ENCODE peak calls at places on chromosomes 7 and 10, in seven cellular contexts. O is neural progenitor cell, L is lung, H is heart left ventricle, Q is breast epithelium, N is MM.1S, Z is fibroblast of mammary gland. W is an unnamed sample.

GRCh38 chr7:112065758-112066157 is 140.4 kb downstream of the DOCK4 start:
- DNase-seq in O (no peak), L (no peak), H (no peak), Q (no peak), N (no peak), Z (no peak), W (no peak)

GRCh38 chr7:155206286-155207020 is 91.2 kb upstream of the INSIG1 start:
- DNase-seq in O (no peak), L (peak; percentile 70), H (peak; percentile 86), Q (no peak), N (peak; percentile 52), Z (peak; percentile 97), W (peak; percentile 94)

GRCh38 chr7:85185355-85186082 is 1.3 kb downstream of the SEMA3D start:
- DNase-seq in O (peak; percentile 78), L (peak; percentile 36), H (peak; percentile 51), Q (peak; percentile 37), N (no peak), Z (peak; percentile 61), W (peak; percentile 82)

GRCh38 chr10:9621216-9621615 is 1396.5 kb upstream of the CELF2 start:
- DNase-seq in O (no peak), L (no peak), H (no peak), Q (no peak), N (no peak), Z (no peak), W (no peak)

GRCh38 chr7:21011153-21011552 is 224.5 kb upstream of the SP8 start:
- DNase-seq in O (no peak), L (no peak), H (no peak), Q (peak; percentile 77), N (no peak), Z (no peak), W (no peak)

GRCh38 chr10:30821269-30821993 is 191.9 kb upstream of the LYZL2 start:
- DNase-seq in O (no peak), L (no peak), H (no peak), Q (no peak), N (no peak), Z (no peak), W (peak; percentile 32)

GRCh38 chr7:8490391-8490790 is 57.0 kb downstream of the NXPH1 start:
- DNase-seq in O (no peak), L (no peak), H (no peak), Q (no peak), N (no peak), Z (no peak), W (no peak)

GRCh38 chr10:60148266-60148840 is 241.3 kb downstream of the ANK3 start:
- DNase-seq in O (no peak), L (no peak), H (no peak), Q (no peak), N (no peak), Z (peak; percentile 92), W (peak; percentile 91)

GRCh38 chr7:90625562-90625961 is 29.4 kb downstream of the CDK14 start:
- DNase-seq in O (peak; percentile 80), L (peak; percentile 35), H (peak; percentile 43), Q (peak; percentile 23), N (no peak), Z (peak; percentile 46), W (peak; percentile 86)

GRCh38 chr7:120684463-120684862 is 173.5 kb downstream of the TSPAN12 start:
- DNase-seq in O (peak; percentile 21), L (no peak), H (no peak), Q (no peak), N (no peak), Z (no peak), W (no peak)

GRCh38 chr10:5252177-5253037 is 55.8 kb downstream of the AKR1C4 start:
- DNase-seq in O (peak; percentile 5), L (no peak), H (no peak), Q (no peak), N (no peak), Z (peak; percentile 28), W (peak; percentile 17)

DNA sequence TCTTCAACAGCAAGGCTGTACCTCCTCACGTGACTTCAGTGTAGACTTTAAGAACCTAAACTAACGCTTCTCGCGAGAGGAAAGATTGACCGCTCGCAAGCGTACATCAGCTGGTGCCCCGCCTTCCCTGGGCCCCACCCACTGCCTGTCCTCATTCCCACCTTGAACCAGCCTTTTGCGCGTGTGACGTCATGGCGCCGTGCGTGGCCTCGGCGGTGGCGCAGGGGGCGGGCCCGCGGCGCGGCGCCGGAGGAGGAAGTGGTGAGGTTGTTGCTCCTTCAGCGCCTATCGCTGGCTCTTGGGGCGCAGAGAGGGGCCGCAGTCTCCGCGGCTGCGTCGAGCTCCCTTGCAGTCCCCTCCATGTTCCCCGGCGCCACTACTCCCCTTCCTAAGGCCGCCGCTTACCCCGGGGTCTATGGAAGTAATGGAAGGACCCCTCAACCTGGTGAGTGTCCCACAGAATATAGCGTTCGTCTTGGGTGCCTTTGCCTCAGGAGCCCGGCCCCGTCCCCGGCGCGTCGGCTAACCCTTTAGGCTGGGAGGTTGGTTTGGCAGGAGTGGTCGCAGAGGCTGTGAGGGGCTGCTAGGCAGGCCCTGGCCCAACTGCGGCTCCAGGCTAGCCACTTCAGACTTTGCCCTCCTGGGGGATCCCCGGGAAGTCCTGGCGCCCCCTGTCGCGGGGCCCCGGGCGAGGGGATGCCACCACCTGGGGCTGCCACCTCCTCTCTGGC is at the start of gene NRBF2:
- DNase-seq in O (peak; percentile 94), L (peak; percentile 97), H (peak; percentile 98), Q (peak; percentile 98), N (peak; percentile 99), Z (peak; percentile 99), W (peak; percentile 99)
- TF ChIP-seq CTCF in O (peak; percentile 27), L (no peak), H (peak; percentile 35), Q (no peak), N (peak; percentile 32), Z (peak; percentile 1), W (peak; percentile 21)

GRCh38 chr7:33714208-33714607 is 191.1 kb upstream of the BMPER start:
- DNase-seq in O (no peak), L (no peak), H (no peak), Q (no peak), N (no peak), Z (no peak), W (no peak)

GRCh38 chr7:33720870-33721269 is 184.5 kb upstream of the BMPER start:
- DNase-seq in O (no peak), L (no peak), H (no peak), Q (no peak), N (no peak), Z (no peak), W (no peak)

GRCh38 chr7:33720139-33720538 is 185.2 kb upstream of the BMPER start:
- DNase-seq in O (no peak), L (no peak), H (no peak), Q (no peak), N (no peak), Z (no peak), W (no peak)

GRCh38 chr7:33719059-33719581 is 186.2 kb upstream of the BMPER start:
- DNase-seq in O (no peak), L (no peak), H (peak; percentile 63), Q (no peak), N (no peak), Z (peak; percentile 72), W (peak; percentile 86)

DNA sequence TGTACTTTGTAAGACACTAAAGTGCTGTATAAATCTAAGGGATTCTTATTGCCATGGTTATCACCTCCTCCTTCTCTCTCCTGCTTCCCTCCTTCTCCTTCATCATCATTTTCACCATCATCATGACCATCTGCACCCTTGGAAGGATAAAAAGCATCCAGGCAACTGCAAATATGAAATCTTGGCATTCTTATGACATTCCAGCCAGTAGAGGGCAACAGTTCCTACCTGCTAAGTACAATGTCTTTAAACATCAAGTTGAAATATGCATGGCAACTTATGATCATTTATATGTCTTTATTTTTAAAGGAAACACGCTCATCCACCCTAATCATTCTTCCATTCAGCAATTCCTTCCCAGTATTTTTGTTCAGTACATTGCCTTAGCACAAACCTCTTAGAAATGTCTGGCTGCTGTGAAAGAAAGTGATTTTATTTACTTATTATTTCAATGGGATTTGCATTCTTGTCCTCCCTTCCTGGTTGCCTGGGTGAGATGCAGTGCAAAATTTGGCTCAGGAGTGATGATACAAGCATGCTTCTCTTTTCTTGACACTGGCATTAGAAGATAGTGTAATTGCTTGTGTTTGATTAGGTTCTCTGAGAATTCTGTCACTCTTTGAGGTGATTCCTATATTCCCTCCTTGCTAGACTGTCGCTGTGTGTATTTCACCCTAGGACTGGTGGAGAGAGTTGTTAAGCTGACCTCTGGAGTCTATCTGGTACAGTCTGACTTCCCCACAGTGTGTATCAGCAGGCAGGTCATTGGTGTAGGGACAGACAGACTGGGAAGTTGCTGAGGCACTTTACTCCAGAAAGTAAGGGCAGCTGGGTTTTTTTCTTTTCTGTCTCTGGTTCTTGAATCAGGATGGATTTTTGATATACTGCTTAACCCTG is 188.5 kb upstream of the BMPER start:
- DNase-seq in O (peak; percentile 55), L (no peak), H (no peak), Q (no peak), N (peak; percentile 63), Z (peak; percentile 73), W (peak; percentile 83)
- H3K4me3 ChIP-seq in O (no peak overlapping the region), L (no peak overlapping the region), H (no peak overlapping the region), Q (no peak overlapping the region), N (no peak overlapping the region), Z (no peak overlapping the region), W (no peak overlapping the region)

DNA sequence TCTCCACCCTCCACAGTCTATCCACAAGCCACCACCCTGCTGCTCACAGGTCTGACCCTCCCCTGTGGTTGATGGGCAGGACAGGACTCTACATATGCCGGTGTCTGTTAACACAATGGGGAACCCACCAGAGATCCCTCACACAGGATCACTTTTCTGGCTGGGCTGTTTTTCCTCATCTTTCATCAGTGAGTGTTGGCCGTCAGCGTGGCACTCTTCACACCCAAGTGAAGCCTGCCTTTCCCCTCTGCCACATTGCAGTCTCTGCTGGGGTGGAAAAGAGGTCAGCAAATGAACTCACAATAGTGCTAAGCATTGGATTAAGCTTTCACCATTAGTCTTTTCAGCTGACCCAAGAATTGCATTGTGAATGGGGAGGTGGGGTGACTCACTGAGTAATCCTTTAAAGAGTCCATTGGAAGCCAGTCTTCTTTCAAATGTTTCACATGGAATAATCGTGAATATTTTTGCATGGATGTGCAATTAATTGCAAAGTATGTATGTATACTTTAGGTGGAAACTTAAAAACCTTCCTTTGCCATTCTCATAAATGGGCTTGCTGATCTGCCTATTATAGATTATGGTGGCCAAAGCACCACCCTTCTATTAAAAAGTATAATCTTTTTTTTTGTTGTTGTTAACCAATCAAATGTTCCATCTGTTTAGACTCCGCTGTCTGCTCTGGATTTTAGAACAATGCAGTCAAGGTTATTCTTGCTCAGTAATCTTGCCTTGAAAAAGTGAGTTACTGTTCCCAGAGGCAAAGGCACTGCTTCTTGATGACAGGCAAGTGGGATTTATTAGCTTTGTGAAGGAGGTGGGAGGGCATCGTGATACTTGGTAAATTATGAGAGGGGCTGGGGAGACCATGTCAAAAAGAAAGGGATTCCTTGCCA is 143.2 kb downstream of the KIAA1217 start:
- DNase-seq in O (peak; percentile 78), L (no peak), H (no peak), Q (no peak), N (no peak), Z (peak; percentile 50), W (peak; percentile 43)
- TF ChIP-seq CTCF in O (no peak), L (no peak), H (no peak), Q (no peak), N (no peak), Z (no peak), W (no peak)

DNA sequence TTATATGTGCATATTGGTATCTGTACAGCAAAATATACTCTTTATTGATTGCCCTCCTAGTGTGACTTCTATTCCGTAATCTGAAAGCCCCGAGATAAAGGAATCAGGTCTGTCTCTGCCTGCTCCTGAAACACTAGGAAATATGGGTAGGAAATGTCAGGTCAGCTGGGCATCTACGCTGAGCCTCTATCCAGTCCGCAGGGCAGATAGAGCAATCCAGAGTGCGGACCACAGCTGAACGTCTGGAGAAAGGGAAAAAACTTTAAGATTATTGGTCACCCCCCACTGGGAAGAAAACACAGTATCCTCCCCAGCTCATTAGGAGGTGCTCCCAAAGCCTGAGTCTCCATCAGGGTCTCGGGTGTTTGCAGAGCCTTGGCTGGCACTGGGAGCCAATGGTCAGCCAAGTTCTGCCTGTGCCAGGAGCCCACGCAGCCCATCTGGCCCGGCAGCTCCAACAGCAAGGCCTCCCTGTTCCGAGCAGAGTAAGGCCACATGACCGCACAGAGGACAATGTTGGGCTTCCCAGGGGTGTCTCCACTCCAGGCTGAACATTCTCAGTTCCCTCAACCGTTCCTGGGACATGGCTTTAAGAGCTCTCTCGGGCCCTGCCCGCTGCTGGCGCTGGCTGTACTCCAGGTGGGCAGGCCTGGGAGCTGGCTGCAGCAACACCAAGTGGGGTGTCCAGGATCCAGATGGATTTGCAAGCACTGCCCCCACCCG is 7.6 kb downstream of the CTBP2 start:
- DNase-seq in O (peak; percentile 32), L (peak; percentile 74), H (peak; percentile 63), Q (no peak), N (no peak), Z (no peak), W (no peak)
- H3K4me3 ChIP-seq in O (peak overlapping the region; percentile 42), L (no peak overlapping the region), H (no peak overlapping the region), Q (peak overlapping the region; percentile 61), N (no peak overlapping the region), Z (no peak overlapping the region), W (no peak overlapping the region)